ENCODE peak calls at places on chromosomes 16 and 17, in nine cellular contexts. X, O, Q, Y, P, T, F, S and U are unnamed samples.

GRCh38 chr17:72826602-72827001 is 265.9 kb downstream of the SLC39A11 start:
- DNase-seq in Y (peak), P (no peak), S (no peak), X (no peak), Q (no peak), F (no peak), O (no peak), T (peak), U (no peak)

GRCh38 chr17:61517843-61518606 is 65.8 kb downstream of the TBX4 start:
- DNase-seq in F (no peak), X (no peak), P (no peak), Y (no peak), T (no peak), O (no peak), Q (no peak), S (no peak), U (no peak)

GRCh38 chr16:49491736-49492089 is 118.1 kb downstream of the C16orf78 start:
- DNase-seq in Y (no peak), F (peak), Q (peak), P (no peak), S (no peak), X (no peak), O (peak), T (no peak), U (peak)

GRCh38 chr17:43341705-43342600 is 56.8 kb upstream of the ARL4D start:
- DNase-seq in P (no peak), F (no peak), T (peak), O (no peak), S (no peak), X (no peak), Q (no peak), Y (peak), U (no peak)

GRCh38 chr17:42153919-42154491 is 784 bp downstream of the RAB5C start:
- DNase-seq in Q (no peak), X (no peak), P (no peak), Y (peak), O (no peak), S (no peak), F (no peak), T (peak), U (peak)

GRCh38 chr17:83119987-83120864 is 40.8 kb downstream of the METRNL start:
- DNase-seq in O (no peak), X (no peak), F (peak), T (no peak), S (no peak), P (peak), Q (no peak), Y (no peak), U (no peak)

GRCh38 chr16:51222016-51222415 is 70.9 kb upstream of the SALL1 start:
- DNase-seq in F (no peak), S (no peak), Q (no peak), Y (no peak), O (no peak), T (no peak), P (no peak), X (no peak), U (no peak)

GRCh38 chr17:57009737-57010445 is 32.0 kb downstream of the SCPEP1 start:
- DNase-seq in P (no peak), T (peak), Q (no peak), S (no peak), X (peak), Y (peak), O (peak), F (no peak), U (peak)

GRCh38 chr17:74924250-74924948 is at the start of gene OTOP2:
- DNase-seq in X (no peak), F (peak), Q (no peak), S (no peak), O (no peak), P (no peak), T (no peak), Y (no peak), U (no peak)

GRCh38 chr17:49730787-49731441 is 23.1 kb upstream of the SLC35B1 start:
- DNase-seq in X (no peak), O (no peak), F (no peak), P (no peak), T (no peak), S (no peak), Q (no peak), Y (no peak), U (no peak)

GRCh38 chr17:62343764-62344163 is 36.6 kb upstream of the EFCAB3 start:
- DNase-seq in T (no peak), F (no peak), O (no peak), X (no peak), Y (no peak), Q (no peak), S (no peak), P (no peak), U (no peak)